ENCODE peak calls at places on chromosomes 6 and 20, in eight cellular contexts. S, N, K, A, I, V, E and J are unnamed samples.

GRCh38 chr20:13458860-13459451 is 179.8 kb downstream of the TASP1 start:
- DNase-seq in S (peak; percentile 52), N (peak; percentile 10), K (peak; percentile 42), A (peak; percentile 79), I (no peak), V (peak; percentile 59), E (no peak), J (peak; percentile 54)

GRCh38 chr6:16358531-16359138 is 120.2 kb downstream of the GMPR start:
- DNase-seq in S (no peak), N (no peak), K (no peak), A (no peak), I (no peak), V (no peak), E (no peak), J (no peak)

GRCh38 chr6:4774715-4775590 is 1.3 kb upstream of the CDYL start:
- DNase-seq in S (no peak), N (no peak), K (peak; percentile 26), A (peak; percentile 18), I (no peak), V (no peak), E (peak; percentile 65), J (no peak)

GRCh38 chr6:125781307-125781868 is 9.4 kb upstream of the NCOA7 start:
- DNase-seq in S (peak; percentile 40), N (no peak), K (no peak), A (peak; percentile 59), I (no peak), V (peak; percentile 48), E (no peak), J (no peak)

GRCh38 chr6:70547905-70548304 is 18.8 kb upstream of the SDHAF4 start:
- DNase-seq in S (peak; percentile 9), N (no peak), K (no peak), A (peak; percentile 17), I (no peak), V (no peak), E (no peak), J (no peak)

GRCh38 chr6:128554302-128554701 is 33.9 kb upstream of the PTPRK start:
- DNase-seq in S (no peak), N (no peak), K (no peak), A (peak; percentile 44), I (no peak), V (peak; percentile 23), E (no peak), J (no peak)

GRCh38 chr6:135895231-135895931 is 43.9 kb downstream of the PDE7B start:
- DNase-seq in S (no peak), N (no peak), K (no peak), A (no peak), I (no peak), V (no peak), E (no peak), J (no peak)

GRCh38 chr20:51354191-51354768 is 188.2 kb downstream of the NFATC2 start:
- DNase-seq in S (peak; percentile 87), N (no peak), K (peak; percentile 77), A (peak; percentile 61), I (no peak), V (peak; percentile 77), E (no peak), J (no peak)

GRCh38 chr20:16806886-16807285 is 58.7 kb downstream of the OTOR start:
- DNase-seq in S (no peak), N (no peak), K (no peak), A (peak; percentile 59), I (no peak), V (peak; percentile 9), E (no peak), J (no peak)

GRCh38 chr6:34908194-34908593 is 19.1 kb downstream of the ANKS1A start:
- DNase-seq in S (no peak), N (no peak), K (no peak), A (no peak), I (no peak), V (no peak), E (no peak), J (no peak)

GRCh38 chr6:158448856-158449255 is 111.0 kb upstream of the TMEM181 start:
- DNase-seq in S (no peak), N (no peak), K (no peak), A (no peak), I (no peak), V (no peak), E (no peak), J (no peak)

GRCh38 chr6:149185799-149186357 is 131.6 kb upstream of the TAB2 start:
- DNase-seq in S (no peak), N (no peak), K (no peak), A (no peak), I (no peak), V (no peak), E (no peak), J (no peak)

GRCh38 chr6:133245033-133245903 is 4.1 kb downstream of the EYA4 start:
- DNase-seq in S (no peak), N (no peak), K (no peak), A (no peak), I (no peak), V (no peak), E (no peak), J (no peak)

GRCh38 chr6:166237611-166238010 is 70.0 kb upstream of the TBXT start:
- DNase-seq in S (peak; percentile 2), N (no peak), K (no peak), A (no peak), I (no peak), V (peak; percentile 30), E (no peak), J (no peak)

GRCh38 chr6:28080631-28081485 is 490 bp downstream of the ZNF165 start:
- DNase-seq in S (peak; percentile 94), N (peak; percentile 87), K (peak; percentile 96), A (peak; percentile 99), I (peak; percentile 71), V (peak; percentile 98), E (peak; percentile 93), J (peak; percentile 92)

GRCh38 chr6:38025431-38025830 is 205.9 kb downstream of the ZFAND3 start:
- DNase-seq in S (peak; percentile 24), N (no peak), K (no peak), A (no peak), I (no peak), V (peak; percentile 32), E (no peak), J (no peak)

GRCh38 chr20:61503106-61503505 is 251.0 kb downstream of the CDH4 start:
- DNase-seq in S (no peak), N (no peak), K (no peak), A (no peak), I (no peak), V (no peak), E (no peak), J (no peak)

GRCh38 chr6:111530777-111531176 is 47.8 kb upstream of the REV3L start:
- DNase-seq in S (no peak), N (no peak), K (no peak), A (no peak), I (no peak), V (no peak), E (no peak), J (peak; percentile 35)

GRCh38 chr6:43275782-43276179 is 22.3 kb upstream of the SLC22A7 start:
- DNase-seq in S (no peak), N (no peak), K (no peak), A (no peak), I (no peak), V (no peak), E (no peak), J (no peak)

GRCh38 chr6:160519603-160520042 is 144.5 kb downstream of the LPA start:
- DNase-seq in S (no peak), N (peak; percentile 79), K (peak; percentile 78), A (peak; percentile 61), I (no peak), V (no peak), E (no peak), J (no peak)

GRCh38 chr6:43980004-43980795 is 147.1 kb downstream of the MRPL14 start:
- DNase-seq in S (no peak), N (no peak), K (no peak), A (no peak), I (no peak), V (no peak), E (peak; percentile 25), J (no peak)

GRCh38 chr6:135488023-135488422 is 9.5 kb downstream of the AHI1 start:
- DNase-seq in S (peak; percentile 85), N (no peak), K (peak; percentile 60), A (peak; percentile 83), I (no peak), V (peak; percentile 65), E (no peak), J (no peak)

GRCh38 chr20:58447733-58448391 is 58.8 kb downstream of the VAPB start:
- DNase-seq in S (peak; percentile 66), N (peak; percentile 24), K (peak; percentile 63), A (peak; percentile 77), I (no peak), V (peak; percentile 62), E (no peak), J (peak; percentile 56)